ENCODE peak calls at places on chromosomes 12 and 14, in six cellular contexts. H is CD8-positive, alpha-beta T cell; C is thoracic aorta; K is AG04450; G is lung; Z is IMR-90. R is an unnamed sample.

GRCh38 chr12:28569698-28570411 is 379.6 kb downstream of the CCDC91 start:
- DNase-seq in Z (peak), H (no peak), C (no peak), K (peak), G (no peak), R (no peak)

GRCh38 chr12:75908961-75909699 is 122.4 kb downstream of the PHLDA1 start:
- DNase-seq in K (peak), Z (peak), G (peak), C (peak), H (no peak), R (peak)

GRCh38 chr14:75519826-75520692 is 2.2 kb upstream of the BATF start:
- DNase-seq in H (no peak), G (no peak), K (peak), Z (peak), C (no peak), R (no peak)

GRCh38 chr12:20404576-20405346 is 36.4 kb downstream of the PDE3A start:
- DNase-seq in H (no peak), G (no peak), C (no peak), Z (peak), K (no peak), R (no peak)

GRCh38 chr14:100890044-100890443 is 13.5 kb downstream of the RTL1 start:
- DNase-seq in G (no peak), Z (no peak), C (no peak), H (no peak), K (no peak), R (no peak)

GRCh38 chr14:76168531-76168930 is 16.8 kb downstream of the GPATCH2L start:
- DNase-seq in G (no peak), Z (peak), H (no peak), K (no peak), C (no peak), R (no peak)

GRCh38 chr12:103529306-103529705 is 33.5 kb upstream of the C12orf42 start:
- DNase-seq in H (no peak), Z (no peak), C (no peak), K (no peak), G (no peak), R (no peak)

GRCh38 chr12:66269757-66270383 is 32.4 kb upstream of the HELB start:
- DNase-seq in C (no peak), Z (peak), G (no peak), K (peak), H (no peak), R (no peak)

GRCh38 chr14:101478096-101478495 is 83.2 kb upstream of the DIO3 start:
- DNase-seq in Z (no peak), G (no peak), H (no peak), C (no peak), K (no peak), R (no peak)

GRCh38 chr12:113096675-113097461 is 38.7 kb downstream of the RASAL1 start:
- DNase-seq in C (no peak), K (no peak), G (no peak), Z (no peak), H (no peak), R (no peak)

GRCh38 chr12:15662303-15662980 is 126.7 kb downstream of the EPS8 start:
- DNase-seq in K (peak), G (no peak), Z (peak), H (no peak), C (no peak), R (no peak)

GRCh38 chr12:110893956-110894355 is 26.4 kb downstream of the MYL2 start:
- DNase-seq in G (no peak), K (no peak), H (no peak), C (no peak), Z (no peak), R (no peak)

GRCh38 chr14:21100931-21101330 is at the start of gene TMEM253:
- DNase-seq in H (no peak), C (no peak), G (no peak), K (no peak), Z (no peak), R (no peak)
- TF ChIP-seq CTCF in H (no peak), C (no peak), G (no peak), K (no peak), Z (no peak), R (no peak)

GRCh38 chr14:34035934-34036250 is 85.0 kb upstream of the EGLN3 start:
- DNase-seq in G (no peak), Z (no peak), K (no peak), C (no peak), H (no peak), R (no peak)
- H3K27ac ChIP-seq in G (peak), Z (no peak), K (no peak), C (no peak), H (no peak), R (no peak)

DNA sequence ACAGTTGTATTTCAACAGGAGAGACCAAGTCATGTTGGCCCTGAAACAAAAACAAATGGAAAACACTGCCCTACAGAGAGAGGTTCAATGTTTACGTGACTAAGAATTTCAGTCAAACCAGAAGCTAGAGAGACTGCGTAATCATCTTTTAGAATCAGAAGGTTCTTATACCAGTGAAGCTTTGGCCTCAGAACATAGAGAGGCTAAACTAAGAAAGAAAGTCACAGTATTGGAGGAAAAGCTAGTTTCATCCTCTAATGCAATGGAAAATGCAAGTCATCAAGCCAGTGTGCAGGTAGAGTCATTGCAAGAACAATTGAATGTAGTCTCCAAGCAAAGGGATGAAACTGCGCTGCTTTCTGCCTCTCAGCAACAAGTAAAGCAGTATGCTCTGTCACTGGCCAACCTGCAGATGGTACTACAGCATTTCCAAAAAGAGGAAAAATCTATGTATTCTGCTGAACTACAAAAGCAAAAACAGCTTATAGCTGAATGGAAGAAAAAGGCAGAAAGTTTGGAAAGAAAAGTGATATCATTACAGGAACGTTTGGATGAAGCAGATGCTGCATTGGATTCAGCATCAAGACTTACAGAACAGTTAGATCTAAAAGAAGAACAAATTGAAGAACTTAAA is 32.5 kb upstream of the NUAK1 start:
- DNase-seq in C (no peak), K (no peak), G (no peak), H (no peak), Z (peak), R (no peak)
- TF ChIP-seq CTCF in C (no peak), K (no peak), G (no peak), H (no peak), Z (no peak), R (peak)

GRCh38 chr12:123065666-123066457 is 85.0 kb downstream of the PITPNM2 start:
- DNase-seq in Z (no peak), G (no peak), H (no peak), K (no peak), C (no peak), R (no peak)
- H3K27ac ChIP-seq in Z (no peak), G (no peak), H (no peak), K (no peak), C (peak), R (peak)

R was measured in dorsolateral prefrontal cortex.